ENCODE peak calls at places on chromosomes 6 and 20, in six cellular contexts. T is astrocyte of the spinal cord, O is astrocyte of the cerebellum, M is pancreas, G is tibial nerve, K is HCT116. W is an unnamed sample.

GRCh38 chr6:98471444-98471843 is 362.9 kb upstream of the POU3F2 start:
- DNase-seq in M (no peak), K (no peak), G (no peak), O (no peak), T (no peak), W (no peak)

GRCh38 chr20:63232235-63233060 is 3.3 kb upstream of the BIRC7 start:
- DNase-seq in T (peak; percentile 87), O (peak; percentile 60), K (peak; percentile 72), G (no peak), M (no peak), W (peak; percentile 69)

GRCh38 chr6:132334517-132334876 is 66.8 kb downstream of the MOXD1 start:
- DNase-seq in K (no peak), G (no peak), T (no peak), O (no peak), M (no peak), W (no peak)

GRCh38 chr6:73747293-73747692 is 51.3 kb downstream of the CD109 start:
- DNase-seq in T (no peak), G (no peak), K (no peak), M (no peak), O (no peak), W (no peak)

GRCh38 chr20:16441526-16442164 is 131.6 kb downstream of the KIF16B start:
- DNase-seq in O (no peak), K (no peak), T (no peak), G (no peak), M (no peak), W (no peak)

GRCh38 chr6:26521485-26522391 is 16.4 kb upstream of the HMGN4 start:
- DNase-seq in T (peak; percentile 84), K (no peak), G (peak; percentile 53), M (peak; percentile 77), O (no peak), W (peak; percentile 72)

GRCh38 chr6:156794546-156794945 is 17.4 kb downstream of the ARID1B start:
- DNase-seq in O (no peak), T (no peak), K (no peak), M (no peak), G (no peak), W (no peak)

GRCh38 chr20:4585104-4585753 is 136.5 kb upstream of the PRND start:
- DNase-seq in O (no peak), M (no peak), T (peak; percentile 23), G (no peak), K (no peak), W (no peak)

GRCh38 chr6:23526519-23526918 is 599.5 kb upstream of the NRSN1 start:
- DNase-seq in M (no peak), K (no peak), T (no peak), G (no peak), O (no peak), W (no peak)

GRCh38 chr6:136335736-136336362 is 46.2 kb upstream of the BCLAF1 start:
- DNase-seq in T (no peak), O (no peak), K (no peak), G (no peak), M (no peak), W (no peak)

GRCh38 chr6:137487181-137487910 is 6.8 kb downstream of the OLIG3 start:
- DNase-seq in G (no peak), K (no peak), O (no peak), T (no peak), M (no peak), W (no peak)

GRCh38 chr6:6452002-6452401 is 131.5 kb upstream of the F13A1 start:
- DNase-seq in O (no peak), K (no peak), T (no peak), G (no peak), M (no peak), W (no peak)

GRCh38 chr6:4781426-4781825 is 5.2 kb downstream of the CDYL start:
- DNase-seq in G (no peak), M (no peak), T (no peak), K (no peak), O (no peak), W (no peak)

GRCh38 chr20:37504404-37505096 is 16.5 kb upstream of the NNAT start:
- DNase-seq in O (no peak), K (no peak), G (no peak), T (no peak), M (no peak), W (no peak)

GRCh38 chr6:88220493-88220892 is 54.3 kb upstream of the CNR1 start:
- DNase-seq in M (no peak), T (peak; percentile 19), O (peak; percentile 11), G (no peak), K (no peak), W (peak; percentile 14)

GRCh38 chr6:143673638-143674037 is 4.1 kb upstream of the PHACTR2 start:
- DNase-seq in G (no peak), T (peak; percentile 67), M (no peak), O (peak; percentile 24), K (peak; percentile 68), W (peak; percentile 81)

GRCh38 chr6:14559754-14560527 is 442.4 kb downstream of the CD83 start:
- DNase-seq in M (no peak), T (no peak), K (no peak), G (no peak), O (no peak), W (no peak)

GRCh38 chr20:2816583-2817340 is 598 bp downstream of the TMEM239 start:
- DNase-seq in G (no peak), T (no peak), O (no peak), K (no peak), M (no peak), W (no peak)

GRCh38 chr20:37145014-37145413 is 34.1 kb upstream of the RPN2 start:
- DNase-seq in O (no peak), K (no peak), T (no peak), M (no peak), G (no peak), W (peak; percentile 17)

GRCh38 chr6:33413200-33413599 is 2.4 kb downstream of the PHF1 start:
- DNase-seq in K (no peak), O (no peak), T (no peak), G (no peak), M (no peak), W (no peak)

GRCh38 chr6:33410711-33411631 is at the start of gene PHF1:
- DNase-seq in K (peak; percentile 60), M (peak; percentile 86), O (peak; percentile 38), T (no peak), G (no peak), W (peak; percentile 86)

GRCh38 chr6:33412140-33413009 is 1.6 kb downstream of the PHF1 start:
- DNase-seq in G (no peak), M (no peak), T (no peak), O (no peak), K (no peak), W (no peak)

GRCh38 chr6:33410050-33410710 is 634 bp upstream of the PHF1 start:
- DNase-seq in K (peak; percentile 95), T (peak; percentile 99), M (peak; percentile 99), G (peak; percentile 91), O (peak; percentile 94), W (peak; percentile 98)

DNA sequence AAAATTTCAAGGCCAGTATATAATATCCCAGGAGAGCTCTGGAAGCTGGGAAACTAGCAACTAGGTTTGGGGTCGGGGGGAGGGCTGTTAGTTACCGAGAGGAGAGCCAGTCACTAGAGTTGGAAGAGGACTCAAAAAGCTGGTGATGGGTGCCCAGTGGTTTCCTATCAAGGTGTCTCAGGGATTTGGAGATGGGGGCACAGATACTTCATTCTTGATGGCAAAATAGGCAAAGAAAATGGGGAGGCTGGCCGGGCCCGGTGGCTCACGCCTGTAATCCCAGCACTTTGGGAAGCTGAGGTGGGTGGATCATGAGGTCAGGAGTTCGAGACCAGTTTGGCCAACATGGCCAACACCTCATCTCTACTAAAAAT is 805 bp downstream of the PHF1 start:
- DNase-seq in K (no peak), T (no peak), M (no peak), G (no peak), O (no peak), W (no peak)
- H3K4me3 ChIP-seq in K (peak overlapping the region; percentile 77), T (peak overlapping the region; percentile 62), M (peak overlapping the region; percentile 80), G (peak overlapping the region; percentile 100), O (peak overlapping the region; percentile 72), W (peak overlapping the region; percentile 65)

DNA sequence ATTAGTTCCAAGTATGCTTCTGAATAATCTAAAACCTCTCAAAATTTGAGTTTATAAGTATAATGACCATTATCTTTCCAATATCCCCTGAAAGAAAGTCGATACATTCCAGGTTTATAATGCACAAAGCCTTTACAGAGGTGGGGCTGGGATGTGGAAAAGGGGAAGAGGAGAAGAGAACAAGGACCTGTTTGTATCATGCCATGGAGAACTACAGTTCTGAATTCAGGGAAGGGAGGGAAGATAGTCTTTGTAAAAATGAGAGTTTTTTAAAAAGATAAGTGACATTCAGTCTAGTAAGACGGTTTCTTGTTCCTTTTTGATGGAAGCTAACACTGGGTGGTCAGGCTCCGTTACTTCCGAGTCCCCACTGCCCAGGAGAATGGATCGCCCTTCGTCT is 26.1 kb downstream of the ZBTB2 start:
- DNase-seq in G (no peak), T (no peak), O (no peak), M (no peak), K (no peak), W (no peak)
- TF ChIP-seq CTCF in G (no peak), T (no peak), O (no peak), M (no peak), K (no peak), W (no peak)

DNA sequence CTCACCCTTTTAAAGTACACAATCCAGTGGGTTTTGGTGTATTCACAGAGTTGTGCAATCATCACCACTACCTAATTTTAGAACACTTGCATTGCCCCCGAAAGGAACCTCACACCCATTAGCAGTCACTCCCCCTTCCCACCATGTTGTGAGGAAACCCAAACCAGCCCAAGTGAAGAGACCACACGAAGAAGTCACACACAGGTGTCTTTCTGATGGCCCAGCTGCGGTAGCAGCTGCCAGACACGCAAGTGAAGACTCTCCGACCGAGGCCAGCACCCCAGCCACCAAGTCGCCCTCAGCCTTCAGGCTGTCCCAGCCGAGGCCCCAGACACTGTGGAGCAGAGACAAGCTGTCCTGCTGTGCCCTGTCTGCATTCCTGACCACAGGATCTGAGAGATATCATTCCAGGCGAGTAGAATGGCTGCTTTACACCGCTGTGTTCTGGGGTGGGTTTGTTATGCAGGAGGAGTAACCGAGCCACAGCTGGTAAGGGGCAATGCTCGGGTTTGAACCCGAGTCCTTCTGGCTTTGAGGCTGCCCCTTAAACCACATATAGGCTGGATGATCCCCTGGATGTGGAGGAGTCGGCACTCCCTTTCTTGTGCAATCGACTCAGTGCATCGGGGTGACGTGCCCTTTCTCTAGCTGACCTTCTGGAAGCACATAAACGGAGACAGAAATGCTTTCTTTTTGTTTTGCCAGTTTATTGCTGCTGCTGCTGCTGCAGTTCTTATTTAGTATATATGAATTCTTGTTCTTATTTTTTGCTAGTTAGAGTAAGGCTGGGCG is 59.0 kb upstream of the PTPN1 start:
- DNase-seq in G (no peak), O (no peak), K (no peak), T (peak; percentile 81), M (no peak), W (peak; percentile 65)
- H3K4me3 ChIP-seq in G (no peak overlapping the region), O (no peak overlapping the region), K (no peak overlapping the region), T (no peak overlapping the region), M (no peak overlapping the region), W (peak overlapping the region; percentile 21)

DNA sequence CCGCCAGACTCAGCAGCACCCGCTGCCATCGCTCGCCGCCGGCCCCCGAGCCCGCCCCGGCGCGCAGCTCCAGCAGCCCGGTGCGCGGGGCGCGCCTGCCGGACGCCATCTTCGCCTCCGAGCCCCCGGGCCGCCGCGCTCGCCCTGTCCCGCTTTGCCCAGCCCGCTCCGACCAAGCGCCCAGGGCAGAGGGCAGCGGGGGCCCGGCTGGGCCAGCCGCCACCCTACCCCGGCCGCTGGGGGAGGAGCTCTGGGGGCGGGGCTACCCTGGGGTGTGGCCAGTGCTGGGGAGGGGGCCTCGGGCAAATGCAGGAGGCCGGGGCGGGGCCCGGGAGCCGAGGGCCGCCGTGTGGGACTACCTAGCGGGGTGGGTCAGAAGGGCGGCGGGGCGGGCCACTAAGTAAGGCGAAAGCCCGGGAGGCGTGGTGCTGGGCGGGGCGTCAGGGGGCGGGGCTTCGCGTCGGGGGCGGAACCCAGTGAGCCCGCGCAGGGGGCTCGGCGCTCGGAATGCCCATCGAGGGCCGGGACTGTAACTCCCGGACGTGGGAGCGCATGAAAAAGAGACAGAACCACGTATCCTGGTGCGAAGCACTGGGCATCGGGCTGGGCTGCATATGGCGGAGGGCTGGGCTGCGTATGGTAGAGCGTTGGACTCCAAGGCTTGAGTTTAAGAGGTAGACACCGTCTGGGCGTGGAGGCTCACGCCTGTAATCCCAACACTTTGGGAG is at the start of gene SNTA1:
- DNase-seq in K (no peak), O (no peak), G (peak; percentile 77), M (peak; percentile 98), T (peak; percentile 69), W (peak; percentile 75)
- TF ChIP-seq CTCF in K (no peak), O (no peak), G (no peak), M (no peak), T (no peak), W (no peak)